ENCODE peak calls at places on chromosomes 5 and 9, in six cellular contexts. P, B, G, K, V and M are unnamed samples.

GRCh38 chr5:157602505-157602904 is 26.9 kb upstream of the ADAM19 start:
- DNase-seq in P (no peak), B (no peak), G (no peak), K (no peak), V (no peak), M (no peak)

GRCh38 chr5:36403601-36404311 is 102.1 kb upstream of the RANBP3L start:
- DNase-seq in P (no peak), B (no peak), G (no peak), K (no peak), V (no peak), M (no peak)

GRCh38 chr9:122092611-122093506 is at the start of gene TTLL11:
- DNase-seq in P (peak; percentile 82), B (peak; percentile 49), G (peak; percentile 98), K (peak; percentile 48), V (peak; percentile 95), M (peak; percentile 84)

GRCh38 chr5:31935702-31936347 is 238.3 kb downstream of the GOLPH3 start:
- DNase-seq in P (no peak), B (no peak), G (no peak), K (no peak), V (no peak), M (no peak)

GRCh38 chr5:13359326-13359725 is 585.2 kb downstream of the DNAH5 start:
- DNase-seq in P (no peak), B (no peak), G (no peak), K (no peak), V (no peak), M (no peak)

GRCh38 chr9:134550584-134550983 is 91.0 kb upstream of the COL5A1 start:
- DNase-seq in P (no peak), B (no peak), G (no peak), K (no peak), V (no peak), M (no peak)

GRCh38 chr9:71830929-71831328 is 62.6 kb upstream of the CEMIP2 start:
- DNase-seq in P (no peak), B (no peak), G (no peak), K (no peak), V (no peak), M (no peak)

GRCh38 chr5:38800515-38800914 is 45.3 kb upstream of the OSMR start:
- DNase-seq in P (no peak), B (no peak), G (no peak), K (no peak), V (no peak), M (no peak)

GRCh38 chr5:170751631-170752030 is 31.9 kb upstream of the GABRP start:
- DNase-seq in P (no peak), B (no peak), G (peak; percentile 69), K (no peak), V (no peak), M (no peak)

GRCh38 chr9:135952664-135953206 is 8.4 kb downstream of the UBAC1 start:
- DNase-seq in P (no peak), B (no peak), G (no peak), K (no peak), V (peak; percentile 19), M (no peak)

GRCh38 chr5:997711-998110 is 10.9 kb upstream of the NKD2 start:
- DNase-seq in P (no peak), B (no peak), G (no peak), K (no peak), V (no peak), M (no peak)

GRCh38 chr9:16521868-16522381 is 348.5 kb downstream of the BNC2 start:
- DNase-seq in P (no peak), B (no peak), G (peak; percentile 19), K (no peak), V (no peak), M (no peak)

GRCh38 chr5:151673421-151673820 is 13.3 kb downstream of the SPARC start:
- DNase-seq in P (no peak), B (no peak), G (no peak), K (no peak), V (no peak), M (no peak)

GRCh38 chr9:130659699-130660248 is 4.6 kb upstream of the PRDM12 start:
- DNase-seq in P (no peak), B (no peak), G (peak; percentile 56), K (no peak), V (no peak), M (no peak)

GRCh38 chr9:83116026-83116425 is 53.1 kb upstream of the RASEF start:
- DNase-seq in P (no peak), B (no peak), G (no peak), K (no peak), V (no peak), M (no peak)

GRCh38 chr9:114822708-114823107 is 16.9 kb upstream of the TNFSF15 start:
- DNase-seq in P (no peak), B (no peak), G (no peak), K (no peak), V (no peak), M (no peak)

GRCh38 chr9:108058137-108058779 is 568.7 kb upstream of the KLF4 start:
- DNase-seq in P (no peak), B (no peak), G (no peak), K (no peak), V (no peak), M (no peak)

GRCh38 chr5:126056851-126057622 is 366.2 kb upstream of the GRAMD2B start:
- DNase-seq in P (no peak), B (peak; percentile 90), G (no peak), K (no peak), V (no peak), M (no peak)

GRCh38 chr5:176578391-176578808 is 29.3 kb downstream of the CDHR2 start:
- DNase-seq in P (peak; percentile 83), B (no peak), G (peak; percentile 77), K (no peak), V (peak; percentile 84), M (peak; percentile 55)

GRCh38 chr9:124482431-124483031 is 24.7 kb downstream of the NR5A1 start:
- DNase-seq in P (no peak), B (no peak), G (peak; percentile 78), K (no peak), V (peak; percentile 85), M (no peak)

GRCh38 chr5:76202182-76202581 is 119.0 kb downstream of the SV2C start:
- DNase-seq in P (no peak), B (no peak), G (no peak), K (no peak), V (no peak), M (no peak)

GRCh38 chr9:84322830-84323229 is 17.7 kb downstream of the SLC28A3 start:
- DNase-seq in P (no peak), B (no peak), G (no peak), K (no peak), V (no peak), M (no peak)

GRCh38 chr5:113294341-113295110 is 140.3 kb downstream of the TSSK1B start:
- DNase-seq in P (peak; percentile 56), B (peak; percentile 50), G (peak; percentile 94), K (no peak), V (peak; percentile 35), M (no peak)

GRCh38 chr5:127959152-127959764 is 124.3 kb upstream of the SLC12A2 start:
- DNase-seq in P (peak; percentile 39), B (no peak), G (peak; percentile 63), K (no peak), V (no peak), M (no peak)

GRCh38 chr5:56264417-56265025 is 31.4 kb upstream of the ANKRD55 start:
- DNase-seq in P (peak; percentile 61), B (peak; percentile 67), G (peak; percentile 56), K (no peak), V (peak; percentile 57), M (peak; percentile 38)

GRCh38 chr5:121841900-121842299 is 9.8 kb upstream of the FTMT start:
- DNase-seq in P (no peak), B (no peak), G (no peak), K (no peak), V (no peak), M (no peak)

GRCh38 chr5:134046801-134047707 is 42.3 kb upstream of the VDAC1 start:
- DNase-seq in P (no peak), B (no peak), G (no peak), K (no peak), V (no peak), M (no peak)

GRCh38 chr5:150517272-150518152 is 9.6 kb downstream of the NDST1 start:
- DNase-seq in P (peak; percentile 18), B (no peak), G (peak; percentile 87), K (no peak), V (peak; percentile 82), M (no peak)
- H3K4me3 ChIP-seq in P (no peak overlapping the region), B (no peak overlapping the region), G (no peak overlapping the region), K (no peak overlapping the region), V (no peak overlapping the region), M (no peak overlapping the region)

DNA sequence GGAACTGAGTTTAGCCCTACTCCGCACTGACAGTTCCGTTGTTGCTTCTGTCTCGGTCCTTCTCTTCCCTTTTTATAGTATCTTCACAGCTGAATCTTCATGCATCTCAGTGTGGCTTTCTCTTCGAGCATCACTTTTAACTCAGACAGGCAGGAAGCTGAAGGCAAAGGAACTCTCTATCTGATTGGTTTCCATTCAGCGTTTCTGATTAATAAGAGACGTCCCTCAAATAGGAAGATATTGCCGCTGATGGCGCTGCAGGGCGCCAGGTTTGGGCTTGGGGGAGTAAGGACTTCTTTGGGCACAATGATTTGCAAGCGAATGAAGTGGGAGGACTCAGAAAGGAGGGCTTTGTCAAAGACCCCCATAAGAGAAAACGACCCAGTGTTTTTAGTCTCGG is at the start of gene CDH9:
- DNase-seq in P (no peak), B (no peak), G (no peak), K (no peak), V (no peak), M (no peak)
- TF ChIP-seq YY1 in P (no peak), B (no peak), G (no peak), K (no peak), V (no peak), M (no peak)

DNA sequence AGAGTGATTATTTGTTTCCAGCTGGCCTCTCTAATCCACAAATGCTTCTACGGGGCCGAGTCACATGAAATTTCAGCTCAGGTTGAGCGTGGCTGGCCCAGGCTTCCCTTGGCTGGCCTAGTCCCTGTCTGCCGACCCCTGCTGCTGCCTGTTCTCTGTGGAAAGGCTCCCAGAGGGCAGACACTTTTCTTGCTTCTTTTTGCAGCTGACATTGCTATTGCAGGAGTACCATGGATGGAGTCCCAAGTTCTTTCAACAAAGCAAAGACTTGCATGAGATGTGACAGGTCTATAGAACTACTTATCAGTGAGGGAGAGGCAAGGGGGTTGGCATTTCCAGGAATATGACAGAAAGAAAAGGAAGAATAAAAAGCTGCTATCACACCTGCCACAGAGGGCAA is 287.4 kb upstream of the ARRDC3 start:
- DNase-seq in P (no peak), B (peak; percentile 10), G (no peak), K (no peak), V (no peak), M (no peak)
- H3K27me3 ChIP-seq in P (no peaks in the 10 kb centered on the region), B (no peaks in the 10 kb centered on the region), G (no peaks in the 10 kb centered on the region), K (no peaks in the 10 kb centered on the region), V (no peaks in the 10 kb centered on the region), M (no peaks in the 10 kb centered on the region)

GRCh38 chr9:132732326-132732725 is 62.1 kb downstream of the GTF3C4 start:
- DNase-seq in P (no peak), B (no peak), G (no peak), K (no peak), V (no peak), M (no peak)
- H3K4me3 ChIP-seq in P (no peak overlapping the region), B (no peak overlapping the region), G (no peak overlapping the region), K (no peak overlapping the region), V (no peak overlapping the region), M (no peak overlapping the region)